ENCODE peak calls at places on chromosomes 11 and 22, in seven cellular contexts. V is body of pancreas, C is adrenal gland, U is A549, P is tibial nerve, Q is esophagus muscularis mucosa, B is breast epithelium. Y is an unnamed sample.

GRCh38 chr11:78943841-78944240 is 369.2 kb upstream of the NARS2 start:
- DNase-seq in U (no peak), C (no peak), V (no peak), Q (no peak), B (no peak), P (no peak), Y (no peak)

GRCh38 chr11:96161271-96162089 is 181.5 kb downstream of the MAML2 start:
- DNase-seq in U (no peak), V (no peak), B (no peak), P (no peak), C (no peak), Q (no peak), Y (no peak)

GRCh38 chr11:70483077-70483861 is 84.9 kb downstream of the CTTN start:
- DNase-seq in P (no peak), C (peak; percentile 69), U (peak; percentile 68), V (no peak), B (no peak), Q (no peak), Y (no peak)

GRCh38 chr11:107203656-107204055 is 185.4 kb upstream of the GUCY1A2 start:
- DNase-seq in P (no peak), U (no peak), V (no peak), B (no peak), C (no peak), Q (no peak), Y (no peak)

GRCh38 chr11:2089536-2090165 is 49.5 kb downstream of the IGF2 start:
- DNase-seq in P (no peak), Q (no peak), C (peak; percentile 16), B (peak; percentile 12), U (peak; percentile 70), V (peak; percentile 7), Y (no peak)

GRCh38 chr22:47398491-47398890 is 636.0 kb downstream of the TBC1D22A start:
- DNase-seq in C (no peak), B (no peak), P (no peak), V (no peak), Q (no peak), U (no peak), Y (no peak)

GRCh38 chr11:105577645-105578044 is 32.2 kb upstream of the GRIA4 start:
- DNase-seq in Q (no peak), C (no peak), V (no peak), B (no peak), P (no peak), U (no peak), Y (no peak)

GRCh38 chr11:71481101-71481960 is 28.3 kb downstream of the NADSYN1 start:
- DNase-seq in C (no peak), B (no peak), U (no peak), P (no peak), V (no peak), Q (no peak), Y (no peak)

GRCh38 chr22:20624161-20624616 is 116.8 kb downstream of the MED15 start:
- DNase-seq in B (no peak), Q (no peak), V (no peak), C (no peak), U (no peak), P (no peak), Y (no peak)

GRCh38 chr11:63369971-63370588 is 495 bp downstream of the SLC22A9 start:
- DNase-seq in V (no peak), P (no peak), U (no peak), B (no peak), Q (no peak), C (no peak), Y (no peak)

GRCh38 chr11:63371396-63371795 is 1.8 kb downstream of the SLC22A9 start:
- DNase-seq in C (no peak), P (no peak), U (no peak), V (no peak), B (no peak), Q (no peak), Y (no peak)

DNA sequence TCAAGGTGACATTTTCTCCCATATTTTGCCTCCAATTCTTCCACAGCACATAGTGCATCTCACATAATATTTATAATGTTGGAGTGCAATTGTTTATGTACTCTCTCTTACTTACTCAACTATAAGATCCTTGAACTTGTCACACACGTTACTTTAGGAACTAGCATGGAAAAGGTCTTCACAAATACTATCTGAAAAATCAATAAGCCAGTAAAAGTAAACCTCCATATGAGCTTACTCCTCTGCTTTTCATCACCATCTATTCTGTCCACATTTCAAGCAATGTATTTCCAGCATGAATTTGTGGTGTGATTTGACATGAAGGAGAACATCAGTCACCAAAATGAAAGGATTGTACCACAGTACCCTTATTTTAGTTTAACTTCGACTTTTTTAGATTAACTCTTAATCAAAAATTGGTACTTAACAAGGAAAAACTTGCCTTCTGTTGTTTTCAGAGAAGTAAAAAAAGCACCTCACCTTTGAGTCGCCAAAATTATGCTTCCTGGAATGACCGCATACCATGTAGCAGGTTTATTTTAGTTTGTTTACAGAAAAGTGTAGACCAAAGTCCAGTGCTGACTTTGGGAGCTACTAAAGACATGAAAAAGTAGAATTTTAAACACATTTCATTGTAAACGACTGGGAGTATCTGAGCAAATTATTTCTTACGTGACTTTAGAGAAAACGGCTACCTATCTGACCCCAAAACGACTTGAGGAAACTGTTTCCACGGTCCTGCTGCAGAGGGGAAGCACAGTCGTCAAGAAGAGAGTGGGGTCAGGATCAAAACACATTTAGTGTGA is at the start of gene SLC22A9:
- DNase-seq in V (peak; percentile 12), Q (no peak), U (no peak), B (no peak), C (no peak), P (no peak), Y (no peak)
- H3K4me3 ChIP-seq in V (no peak within 1 kb of the TSS), Q (no peak within 1 kb of the TSS), U (no peak within 1 kb of the TSS), B (no peak within 1 kb of the TSS), C (no peak within 1 kb of the TSS), P (no peak within 1 kb of the TSS), Y (no peak within 1 kb of the TSS)

GRCh38 chr11:76560219-76560618 is 110.3 kb downstream of the LRRC32 start:
- DNase-seq in Q (no peak), B (no peak), V (no peak), P (no peak), C (no peak), U (no peak), Y (no peak)

GRCh38 chr11:76558473-76558872 is 112.1 kb downstream of the LRRC32 start:
- DNase-seq in Q (no peak), P (no peak), V (no peak), B (no peak), U (no peak), C (no peak), Y (no peak)

GRCh38 chr11:76554767-76555166 is 109.9 kb downstream of the EMSY start:
- DNase-seq in C (no peak), V (no peak), U (no peak), Q (no peak), P (no peak), B (no peak), Y (no peak)

GRCh38 chr11:76558891-76559290 is 111.7 kb downstream of the LRRC32 start:
- DNase-seq in C (no peak), P (no peak), Q (no peak), B (no peak), V (no peak), U (no peak), Y (no peak)

GRCh38 chr11:76557466-76557865 is 112.6 kb downstream of the EMSY start:
- DNase-seq in U (no peak), V (no peak), C (no peak), P (no peak), Q (no peak), B (no peak), Y (no peak)
- TF ChIP-seq POLR2A in U (no peak), V (no peak), C (no peak), P (no peak), Q (no peak), B (no peak), Y (no peak)

GRCh38 chr11:116835791-116836647 is 1.4 kb downstream of the APOA1 start:
- DNase-seq in V (peak; percentile 90), Q (peak; percentile 95), C (peak; percentile 81), B (peak; percentile 54), P (peak; percentile 53), U (peak; percentile 67), Y (peak; percentile 61)
- H3K4me3 ChIP-seq in V (no peak overlapping the region), Q (peak overlapping the region; percentile 45), C (no peak overlapping the region), B (peak overlapping the region; percentile 63), P (peak overlapping the region; percentile 48), U (peak overlapping the region; percentile 27), Y (no peak overlapping the region)

GRCh38 chr11:77473801-77474508 is at the start of gene PAK1:
- DNase-seq in B (peak; percentile 89), V (peak; percentile 96), U (peak; percentile 81), C (peak; percentile 95), Q (peak; percentile 94), P (peak; percentile 47), Y (peak; percentile 97)
- TF ChIP-seq POLR2A in B (no peak), V (peak; percentile 80), U (no peak), C (peak; percentile 31), Q (no peak), P (no peak), Y (no peak)

DNA sequence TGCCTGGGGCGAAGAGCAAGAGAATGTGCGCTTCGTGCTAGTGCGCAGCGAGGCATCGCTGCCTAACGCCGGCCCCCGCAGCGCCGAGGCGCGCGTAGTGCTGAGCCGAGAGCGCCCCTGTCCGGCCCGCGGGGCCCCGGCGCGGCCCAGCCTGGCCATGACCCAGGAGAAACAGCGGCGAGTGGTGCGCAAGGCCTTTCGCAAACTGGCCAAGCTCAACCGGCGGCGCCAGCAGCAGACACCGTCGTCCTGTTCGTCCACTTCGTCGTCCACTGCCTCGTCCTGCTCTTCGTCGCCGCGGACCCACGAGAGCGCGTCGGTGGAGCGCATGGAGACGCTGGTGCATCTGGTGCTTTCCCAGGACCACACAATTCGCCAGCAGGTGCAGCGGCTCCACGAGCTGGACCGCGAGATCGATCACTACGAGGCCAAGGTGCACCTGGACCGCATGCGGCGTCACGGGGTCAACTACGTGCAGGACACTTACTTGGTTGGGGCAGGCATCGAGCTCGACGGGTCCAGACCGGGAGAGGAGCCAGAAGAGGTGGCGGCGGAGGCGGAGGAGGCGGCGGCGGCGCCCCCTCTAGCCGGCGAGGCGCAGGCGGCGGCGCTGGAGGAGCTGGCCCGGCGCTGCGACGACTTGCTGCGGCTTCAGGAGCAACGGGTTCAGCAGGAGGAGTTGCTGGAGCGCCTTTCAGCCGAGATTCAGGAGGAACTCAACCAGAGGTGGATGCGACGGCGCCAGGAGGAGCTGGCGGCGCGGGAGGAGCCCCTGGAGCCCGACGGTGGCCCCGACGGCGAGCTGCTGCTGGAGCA is 1.0 kb downstream of the RASSF10 start:
- DNase-seq in U (peak; percentile 32), P (no peak), Q (peak; percentile 79), C (no peak), V (peak; percentile 17), B (no peak), Y (no peak)
- H3K4me3 ChIP-seq in U (peak overlapping the region; percentile 66), P (peak overlapping the region; percentile 22), Q (peak overlapping the region; percentile 43), C (no peak overlapping the region), V (no peak overlapping the region), B (peak overlapping the region; percentile 78), Y (peak overlapping the region; percentile 15)

GRCh38 chr11:66131937-66132632 is 62.0 kb downstream of the PACS1 start:
- DNase-seq in P (no peak), C (no peak), Q (no peak), V (no peak), U (no peak), B (no peak), Y (no peak)
- TF ChIP-seq POLR2A in P (no peak), C (no peak), Q (no peak), V (no peak), U (no peak), B (no peak), Y (no peak)

GRCh38 chr11:7964261-7964660 is 986 bp downstream of the NLRP10 start:
- DNase-seq in P (no peak), U (no peak), B (no peak), C (no peak), V (no peak), Q (no peak), Y (no peak)
- H3K4me3 ChIP-seq in P (no peak overlapping the region), U (no peak overlapping the region), B (no peak overlapping the region), C (no peak overlapping the region), V (no peak overlapping the region), Q (no peak overlapping the region), Y (no peak overlapping the region)